ENCODE peak calls at places on chromosomes 11 and 22, in seven cellular contexts. Z, D, R, M, H, O and K are unnamed samples.

GRCh38 chr11:123527947-123528346 is 97.9 kb downstream of the GRAMD1B start:
- DNase-seq in R (no peak), O (no peak), M (no peak), H (no peak), D (no peak), Z (no peak), K (no peak)

GRCh38 chr22:24201681-24202590 is 20.6 kb downstream of the SUSD2 start:
- DNase-seq in Z (no peak), H (no peak), R (no peak), O (no peak), D (no peak), M (peak; percentile 39), K (no peak)

GRCh38 chr11:4125141-4125540 is 30.5 kb downstream of the RRM1 start:
- DNase-seq in H (no peak), O (no peak), R (no peak), D (no peak), M (no peak), Z (no peak), K (no peak)

GRCh38 chr11:62427630-62428233 is 8.9 kb downstream of the SCGB1A1 start:
- DNase-seq in R (peak; percentile 47), D (no peak), Z (no peak), O (peak; percentile 41), H (no peak), M (no peak), K (no peak)

GRCh38 chr11:123704341-123704740 is 37.1 kb downstream of the ZNF202 start:
- DNase-seq in R (peak; percentile 23), Z (no peak), O (no peak), D (no peak), M (no peak), H (no peak), K (no peak)

GRCh38 chr22:35102663-35103062 is 36.7 kb downstream of the ISX start:
- DNase-seq in H (peak; percentile 24), D (peak; percentile 53), Z (no peak), O (no peak), M (no peak), R (no peak), K (no peak)

GRCh38 chr11:110984147-110984546 is 261.4 kb upstream of the POU2AF2 start:
- DNase-seq in H (no peak), R (no peak), O (no peak), M (no peak), Z (no peak), D (no peak), K (no peak)

GRCh38 chr11:112797653-112798293 is 163.4 kb upstream of the NCAM1 start:
- DNase-seq in Z (peak; percentile 29), R (no peak), H (peak; percentile 68), D (peak; percentile 85), M (peak; percentile 3), O (no peak), K (no peak)

DNA sequence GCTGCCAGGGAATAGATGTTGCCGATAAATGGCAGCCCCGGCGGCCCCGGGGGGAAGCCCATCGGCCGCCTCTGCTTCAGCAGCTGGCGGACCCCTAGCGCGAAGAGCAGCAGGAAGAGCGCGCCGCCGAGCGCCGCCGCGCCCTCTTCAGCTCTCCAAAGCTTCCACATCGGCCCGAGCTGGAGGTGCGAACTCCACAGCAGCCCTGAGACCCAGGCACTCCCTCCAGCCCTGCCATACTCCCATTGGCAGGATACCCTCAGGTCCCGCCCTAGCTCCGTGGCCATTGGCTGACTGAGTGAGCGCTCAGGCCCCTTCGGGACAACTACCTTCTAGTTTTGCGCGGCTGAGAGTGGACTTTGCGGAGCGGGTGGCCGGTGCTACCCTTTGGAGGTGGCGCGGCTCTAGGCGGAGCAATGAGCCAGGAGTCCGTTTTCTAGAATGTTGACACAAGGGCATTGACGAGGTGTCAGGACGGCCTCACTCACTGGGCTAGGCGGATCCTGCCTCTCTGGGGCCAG is at the start of gene CYP2R1:
- DNase-seq in Z (peak; percentile 59), R (peak; percentile 96), O (peak; percentile 84), M (peak; percentile 87), D (peak; percentile 92), H (peak; percentile 99), K (peak; percentile 88)
- TF ChIP-seq POLR2AphosphoS5 in Z (no peak), R (no peak), O (no peak), M (no peak), D (no peak), H (no peak), K (no peak)

GRCh38 chr11:134025086-134025437 is 43.8 kb upstream of the JAM3 start:
- DNase-seq in D (no peak), Z (no peak), R (no peak), M (no peak), O (no peak), H (no peak), K (no peak)
- TF ChIP-seq TAF1 in D (no peak), Z (no peak), R (no peak), M (no peak), O (no peak), H (no peak), K (no peak)

GRCh38 chr11:129106788-129107187 is 85.3 kb downstream of the ARHGAP32 start:
- DNase-seq in M (no peak), D (no peak), R (no peak), H (no peak), Z (no peak), O (no peak), K (no peak)

GRCh38 chr11:129102225-129102624 is 89.9 kb downstream of the ARHGAP32 start:
- DNase-seq in D (no peak), O (no peak), R (no peak), H (no peak), M (no peak), Z (no peak), K (no peak)

GRCh38 chr11:129102756-129103155 is 89.4 kb downstream of the ARHGAP32 start:
- DNase-seq in Z (no peak), R (no peak), O (no peak), H (no peak), M (no peak), D (no peak), K (no peak)
- TF ChIP-seq POLR2AphosphoS5 in Z (no peak), R (no peak), O (no peak), H (no peak), M (no peak), D (no peak), K (no peak)

DNA sequence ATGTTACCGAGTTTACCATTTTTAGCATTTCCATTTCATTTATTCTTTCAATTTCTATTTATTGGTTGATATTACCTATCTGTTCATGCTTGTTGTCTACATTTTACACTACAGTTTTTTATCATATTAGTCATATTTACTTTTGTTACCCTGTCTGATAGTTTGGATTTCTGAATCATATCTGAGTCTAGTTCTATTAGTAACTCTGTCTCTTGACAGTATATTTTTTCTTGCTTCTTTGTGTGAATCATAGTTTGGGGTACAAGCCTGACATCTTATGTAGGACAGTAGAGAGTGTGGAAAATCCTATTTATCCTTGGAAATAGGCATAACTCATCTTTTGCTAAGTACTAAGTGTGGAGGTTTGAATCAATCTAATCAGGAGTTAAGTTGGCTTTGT is 263.9 kb upstream of the SESN3 start:
- DNase-seq in R (no peak), M (no peak), Z (no peak), O (no peak), D (no peak), H (no peak), K (no peak)
- TF ChIP-seq TAF1 in R (no peak), M (no peak), Z (no peak), O (no peak), D (no peak), H (no peak), K (no peak)

GRCh38 chr11:131468565-131468964 is 98.2 kb downstream of the NTM start:
- DNase-seq in H (no peak), Z (no peak), M (no peak), D (no peak), O (no peak), R (no peak), K (no peak)
- TF ChIP-seq POLR2AphosphoS5 in H (no peak), Z (no peak), M (no peak), D (no peak), O (no peak), R (no peak), K (no peak)

DNA sequence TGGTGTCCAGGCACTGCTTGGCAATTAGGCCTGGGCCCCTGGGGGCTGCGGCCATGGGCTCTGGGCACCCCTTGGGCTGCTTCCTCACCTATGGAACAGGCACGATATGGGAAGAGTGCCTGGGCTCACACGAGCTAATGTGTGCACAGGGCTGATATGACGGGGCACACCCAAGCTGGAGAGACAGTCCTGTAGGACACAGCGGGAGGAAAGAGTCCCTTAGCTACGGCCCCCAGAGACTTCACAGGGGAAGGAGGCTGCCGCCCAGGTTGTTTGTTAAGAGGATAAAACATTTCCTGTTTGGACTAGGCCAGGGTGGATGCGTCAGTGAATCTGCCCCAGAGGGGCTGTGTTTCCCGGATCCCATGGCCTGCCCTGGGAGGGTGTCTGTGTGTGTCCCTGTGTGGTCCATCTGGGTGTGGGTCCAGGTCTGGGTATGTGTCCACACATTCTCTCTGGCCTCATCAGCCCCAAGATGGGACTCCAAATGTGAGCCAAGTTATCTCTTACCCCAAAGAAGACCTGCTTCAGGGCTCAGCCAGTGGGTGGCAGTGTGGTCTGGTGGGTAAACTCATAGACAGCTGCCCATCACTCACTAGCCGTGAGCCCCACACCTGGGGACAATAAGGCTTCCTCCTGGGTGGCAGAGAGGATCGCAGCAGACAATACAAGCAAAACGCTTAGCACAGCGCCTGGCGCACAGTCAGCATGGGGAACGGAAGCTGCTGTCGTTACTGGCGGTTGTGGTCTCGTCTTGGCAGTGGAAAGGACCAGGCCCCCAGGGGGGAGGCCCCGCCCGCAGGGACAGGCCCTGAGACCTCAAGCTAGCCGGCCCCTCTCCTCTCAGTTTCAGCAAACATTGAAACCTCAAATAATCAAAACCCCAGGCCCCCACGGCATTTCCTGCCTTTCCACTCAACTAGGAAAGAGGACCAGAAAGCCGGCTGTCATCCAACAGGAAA is 3.2 kb upstream of the EMID1 start:
- DNase-seq in O (peak; percentile 91), R (peak; percentile 41), H (peak; percentile 35), Z (peak; percentile 78), D (no peak), M (peak; percentile 38), K (peak; percentile 85)
- TF ChIP-seq TAF1 in O (peak; percentile 80), R (no peak), H (no peak), Z (peak; percentile 64), D (no peak), M (no peak), K (no peak)